ENCODE peak calls at places on chromosomes 16 and 17, in five cellular contexts. S, P, E, B and M are unnamed samples.

GRCh38 chr16:13873835-13874438 is 46.0 kb upstream of the ERCC4 start:
- DNase-seq in B (peak), S (no peak), E (peak), P (no peak), M (no peak)

GRCh38 chr16:25134306-25134705 is 22.8 kb downstream of the LCMT1 start:
- DNase-seq in P (no peak), E (no peak), S (peak), B (no peak), M (no peak)

GRCh38 chr16:85970712-85971220 is 71.8 kb downstream of the IRF8 start:
- DNase-seq in S (peak), P (no peak), E (no peak), B (no peak), M (no peak)

GRCh38 chr17:67244621-67245072 is 349 bp downstream of the HELZ start:
- DNase-seq in S (no peak), P (no peak), B (peak), E (peak), M (no peak)

GRCh38 chr16:72400257-72401078 is 228.5 kb upstream of the PMFBP1 start:
- DNase-seq in P (peak), E (peak), B (peak), S (peak), M (peak)

GRCh38 chr16:69328854-69329316 is 1.5 kb downstream of the PDF start:
- DNase-seq in P (peak), B (peak), S (no peak), E (no peak), M (no peak)

GRCh38 chr17:8475820-8476219 is 40.1 kb downstream of the NDEL1 start:
- DNase-seq in P (no peak), S (no peak), B (no peak), E (no peak), M (no peak)

GRCh38 chr17:28634211-28634865 is 10.6 kb downstream of the BLTP2 start:
- DNase-seq in E (no peak), S (no peak), P (no peak), B (no peak), M (no peak)

GRCh38 chr16:89449726-89450335 is 40.5 kb downstream of the ANKRD11 start:
- DNase-seq in E (no peak), B (no peak), P (peak), S (peak), M (no peak)

GRCh38 chr16:9364721-9365693 is 273.6 kb downstream of the HAPSTR1 start:
- DNase-seq in S (no peak), P (no peak), B (no peak), E (no peak), M (no peak)

GRCh38 chr17:66538776-66539175 is 236.4 kb downstream of the PRKCA start:
- DNase-seq in E (no peak), P (no peak), S (no peak), B (no peak), M (no peak)

GRCh38 chr17:57352658-57353057 is 96.3 kb downstream of the MSI2 start:
- DNase-seq in B (no peak), P (no peak), S (no peak), E (no peak), M (no peak)

DNA sequence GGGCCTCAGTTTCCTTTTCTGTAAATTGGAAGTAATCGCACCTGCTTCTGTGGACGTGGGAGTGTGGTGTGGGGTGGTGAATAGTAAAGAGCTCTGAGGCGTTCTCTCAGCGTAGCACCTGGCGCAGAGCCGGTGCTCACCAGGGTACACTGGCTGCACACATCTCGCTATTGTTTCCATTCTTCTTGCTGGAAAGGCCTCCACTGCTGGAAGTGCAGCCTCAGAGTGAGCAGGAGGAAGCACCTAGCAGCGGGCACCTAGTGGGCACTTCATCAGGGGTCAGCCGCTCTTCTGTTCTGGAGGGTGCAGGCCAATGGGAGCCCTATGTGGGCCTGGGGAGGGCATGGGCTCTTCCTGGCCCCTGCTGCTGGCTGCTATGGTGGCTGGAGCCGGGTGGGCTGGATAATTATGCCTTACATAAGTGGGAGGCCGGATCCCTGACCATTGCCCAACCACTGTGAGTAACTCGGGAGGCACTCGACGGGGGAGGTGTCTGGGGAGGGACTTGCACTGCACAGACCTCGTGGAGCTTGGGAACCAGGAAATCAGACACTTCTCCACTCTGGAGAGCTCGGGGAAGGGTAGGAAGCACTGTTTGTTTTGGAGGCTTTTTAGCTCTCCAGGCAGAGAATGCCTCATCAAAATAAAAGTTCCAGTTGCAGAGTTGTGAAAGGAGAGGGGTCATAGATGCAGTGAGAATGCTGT is 1.7 kb downstream of the MAP2K3 start:
- DNase-seq in P (peak), E (no peak), B (no peak), S (peak), M (no peak)
- TF ChIP-seq EZH2 in P (no peak), E (no peak), B (no peak), S (no peak), M (no peak)

DNA sequence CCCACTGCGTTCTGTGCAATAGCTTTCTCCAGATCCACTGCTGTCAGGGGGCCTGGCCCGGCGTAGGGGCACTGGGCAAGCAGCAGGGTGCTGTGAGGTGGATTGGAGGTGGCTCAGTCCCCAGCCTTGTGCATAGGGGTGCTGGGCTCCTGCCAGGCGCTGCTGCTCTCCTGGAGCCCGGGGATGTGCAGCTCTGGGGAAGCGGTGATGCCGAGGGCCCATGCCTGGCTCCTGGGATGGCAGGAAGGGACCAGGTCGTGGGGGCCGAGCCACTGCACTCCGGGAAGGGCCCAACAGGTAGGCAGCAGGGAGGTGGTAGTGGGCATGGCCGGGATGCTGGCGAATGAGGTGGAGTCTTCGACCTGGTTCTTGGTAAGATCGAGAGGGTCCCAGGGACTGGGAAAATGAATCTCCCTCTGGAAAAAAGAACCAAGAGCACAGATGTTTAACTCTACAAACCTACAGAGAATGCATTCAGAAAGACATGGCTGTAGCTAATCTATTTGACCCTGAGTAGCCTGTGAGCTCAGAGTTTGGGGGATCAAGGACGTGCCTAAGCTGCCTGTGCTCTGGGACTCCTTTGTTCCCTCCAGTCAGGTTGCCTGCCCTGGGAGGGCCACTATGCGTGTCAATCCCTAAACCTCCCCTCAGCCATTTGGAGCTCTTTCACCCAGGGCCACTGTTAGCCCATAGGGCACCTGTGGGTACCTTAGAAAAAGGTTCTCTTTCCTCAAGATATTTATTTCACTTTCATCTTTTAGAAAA is 6.6 kb upstream of the SUPT4H1 start:
- DNase-seq in P (no peak), S (no peak), B (no peak), E (no peak), M (no peak)
- H3K4me3 ChIP-seq in P (no peak), S (no peak), B (no peak), E (no peak), M (no peak)

DNA sequence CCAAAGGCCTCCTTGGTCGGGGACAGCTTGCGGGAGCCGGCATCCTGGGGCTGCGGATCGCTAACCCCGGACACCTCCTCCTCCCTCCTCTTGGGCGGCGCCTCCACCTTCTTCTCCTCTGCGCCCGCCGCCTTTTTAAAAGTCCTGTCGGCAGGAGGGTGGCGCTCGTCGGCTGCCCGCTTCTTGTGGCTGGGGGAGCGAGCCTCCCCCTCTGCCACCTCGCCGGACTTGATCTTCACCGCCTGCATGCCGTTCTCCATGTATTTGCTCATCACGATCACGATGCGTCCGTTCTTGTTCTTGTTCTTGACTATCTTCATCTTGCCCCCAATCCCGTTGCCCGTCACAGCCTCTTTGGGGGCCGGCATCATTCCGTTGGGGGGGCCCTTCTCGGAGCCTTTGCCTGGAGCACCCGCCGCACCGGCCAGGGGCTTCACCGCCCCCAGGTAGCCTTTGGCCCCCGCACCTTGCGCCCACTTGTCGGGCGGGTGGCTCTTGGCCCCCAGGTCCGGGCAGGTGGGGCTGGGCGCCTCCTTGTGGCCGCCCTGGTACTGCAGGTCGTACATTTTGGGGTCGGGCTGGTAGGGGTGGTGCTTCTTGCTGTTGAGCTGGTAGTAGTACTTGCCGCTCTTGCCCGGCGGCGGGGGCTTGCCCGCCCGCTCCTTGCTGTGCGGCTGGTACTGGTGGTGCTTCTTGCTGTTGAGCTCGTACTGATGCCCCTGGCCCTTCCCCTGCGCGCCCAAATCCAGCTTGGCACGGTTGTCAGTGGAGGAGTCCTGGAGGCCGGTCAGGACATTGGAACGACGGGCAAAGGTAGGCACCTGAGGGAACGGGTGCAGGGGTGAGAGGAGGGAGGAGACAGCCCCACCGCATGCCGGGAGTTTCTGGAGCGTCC is 4.4 kb downstream of the CBX4 start:
- DNase-seq in S (no peak), P (no peak), E (peak), B (no peak), M (no peak)
- TF ChIP-seq EZH2 in S (no peak), P (no peak), E (peak), B (no peak), M (no peak)

GRCh38 chr17:59668816-59669215 is 38.4 kb downstream of the PTRH2 start:
- DNase-seq in B (no peak), S (peak), P (no peak), E (no peak), M (peak)
- H3K4me3 ChIP-seq in B (no peak), S (no peak), P (no peak), E (no peak), M (no peak)

GRCh38 chr17:3026125-3026855 is 37.1 kb downstream of the OR1D5 start:
- DNase-seq in S (no peak), P (no peak), B (no peak), E (no peak), M (no peak)

GRCh38 chr17:3026856-3027751 is 36.3 kb downstream of the OR1D5 start:
- DNase-seq in S (no peak), E (no peak), B (no peak), P (no peak), M (no peak)

GRCh38 chr17:3024346-3024745 is 39.1 kb downstream of the OR1D5 start:
- DNase-seq in P (no peak), S (no peak), E (no peak), B (no peak), M (no peak)

GRCh38 chr17:3027786-3028532 is 35.4 kb downstream of the OR1D5 start:
- DNase-seq in S (no peak), P (no peak), B (no peak), E (no peak), M (no peak)

DNA sequence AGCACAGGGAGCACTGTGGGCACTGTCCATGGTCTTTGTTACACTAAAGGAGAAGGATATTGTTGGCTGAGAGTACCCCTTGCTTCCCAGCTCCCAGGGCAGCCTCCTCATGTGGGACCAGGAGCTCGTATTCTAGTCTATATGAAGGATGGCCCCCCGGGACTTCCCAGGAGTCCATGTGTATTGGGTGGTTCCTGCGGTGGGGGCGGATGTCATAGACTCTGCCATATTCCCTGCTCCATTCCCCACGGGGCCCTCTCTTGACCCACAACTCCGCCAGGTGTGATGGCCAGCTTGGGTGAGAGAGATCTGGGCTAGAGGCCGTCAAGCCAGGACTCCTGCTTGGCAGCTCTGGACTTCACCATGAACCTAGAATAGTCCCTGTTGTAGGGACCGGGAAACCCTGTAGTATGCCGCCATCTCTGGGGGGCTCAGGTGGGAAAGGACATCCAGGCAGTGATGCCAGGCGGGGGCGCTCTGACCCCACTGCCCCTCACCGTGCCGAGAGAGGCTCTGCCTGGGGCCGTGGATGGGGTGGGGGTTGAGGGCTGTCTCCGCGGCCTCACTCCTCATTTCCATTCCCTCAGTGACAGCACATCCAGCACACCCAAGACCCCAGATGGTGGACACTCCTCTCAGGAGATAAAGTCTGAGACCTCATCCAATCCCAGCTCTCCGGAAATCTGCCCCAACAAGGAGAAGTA is 37.8 kb downstream of the OR1D5 start:
- DNase-seq in B (no peak), P (no peak), S (no peak), E (no peak), M (no peak)
- TF ChIP-seq EZH2 in B (no peak), P (no peak), S (no peak), E (no peak), M (no peak)

DNA sequence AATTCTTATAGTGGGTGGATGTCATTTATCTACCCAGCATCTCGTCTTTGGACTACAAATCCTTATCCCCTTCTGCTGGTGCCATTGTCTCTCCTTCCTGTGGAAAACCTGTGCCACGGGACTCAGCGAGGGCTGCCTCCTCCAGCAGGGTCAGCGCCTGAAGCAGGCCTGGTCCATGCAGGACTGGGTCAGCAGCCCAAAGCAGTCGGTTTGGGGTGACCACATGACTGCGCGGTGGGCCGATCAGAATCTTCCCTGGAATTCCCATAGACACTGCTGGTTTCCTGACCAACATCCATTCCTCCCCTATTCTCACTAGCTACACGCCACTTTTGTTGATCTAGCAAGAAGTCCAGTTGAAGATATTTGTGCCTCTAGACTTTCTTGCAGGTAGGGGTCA is 26.9 kb downstream of the RPRML start:
- DNase-seq in B (no peak), E (no peak), S (no peak), P (no peak), M (no peak)
- H3K4me3 ChIP-seq in B (no peak), E (no peak), S (no peak), P (no peak), M (no peak)